ENCODE peak calls at places on chromosomes 7 and 10, in ten cellular contexts. U is GM12892, B is Peyer's patch, Y is transverse colon, N is A549, G is uterus, I is spleen, V is IMR-90, W is endothelial cell of umbilical vein, L is breast epithelium. O is an unnamed sample.

GRCh38 chr7:158284617-158285382 is 302.8 kb downstream of the PTPRN2 start:
- DNase-seq in L (no peak), I (no peak), W (no peak), N (no peak), B (peak), Y (no peak), G (no peak), V (no peak), U (no peak), O (no peak)

GRCh38 chr10:110783509-110784103 is 88.1 kb upstream of the PDCD4 start:
- DNase-seq in L (no peak), N (no peak), I (no peak), U (no peak), V (peak), Y (no peak), W (no peak), B (peak), G (no peak), O (no peak)

GRCh38 chr7:86664486-86664885 is 20.8 kb downstream of the GRM3 start:
- DNase-seq in I (no peak), Y (no peak), V (no peak), U (no peak), G (no peak), B (no peak), N (no peak), W (no peak), L (no peak), O (no peak)

GRCh38 chr10:50605280-50606270 is 18.2 kb downstream of the SGMS1 start:
- DNase-seq in N (peak), B (peak), U (no peak), I (no peak), W (peak), G (peak), Y (peak), L (no peak), V (peak), O (no peak)

GRCh38 chr7:87155788-87156187 is 3.5 kb downstream of the DMTF1 start:
- DNase-seq in B (no peak), I (no peak), W (peak), N (no peak), V (peak), U (no peak), G (no peak), L (no peak), Y (no peak), O (no peak)

GRCh38 chr7:151711906-151712771 is 164.8 kb downstream of the PRKAG2 start:
- DNase-seq in U (no peak), B (no peak), L (no peak), W (no peak), G (no peak), N (no peak), V (no peak), I (no peak), Y (no peak), O (peak)

GRCh38 chr7:150629347-150629746 is 2.8 kb downstream of the GIMAP6 start:
- DNase-seq in G (no peak), N (no peak), I (no peak), W (peak), U (no peak), L (no peak), Y (no peak), B (no peak), V (no peak), O (no peak)

GRCh38 chr10:121722665-121723064 is 124.4 kb upstream of the FGFR2 start:
- DNase-seq in B (no peak), V (no peak), I (no peak), U (no peak), N (no peak), G (no peak), Y (no peak), W (no peak), L (no peak), O (no peak)

GRCh38 chr7:66167773-66168367 is 37.3 kb upstream of the TPST1 start:
- DNase-seq in I (no peak), Y (no peak), G (no peak), B (no peak), V (peak), U (no peak), N (no peak), W (peak), L (no peak), O (no peak)

GRCh38 chr7:47783456-47784240 is 164.6 kb downstream of the PKD1L1 start:
- DNase-seq in G (peak), U (no peak), Y (no peak), I (no peak), L (no peak), B (no peak), W (peak), N (peak), V (peak), O (no peak)

GRCh38 chr10:18233775-18234174 is 93.6 kb downstream of the CACNB2 start:
- DNase-seq in I (no peak), G (no peak), U (no peak), N (no peak), V (no peak), Y (peak), L (no peak), B (no peak), W (no peak), O (no peak)

GRCh38 chr7:129169705-129170319 is 18.6 kb upstream of the SMO start:
- DNase-seq in I (peak), W (no peak), L (no peak), Y (no peak), V (no peak), U (no peak), G (no peak), N (no peak), B (peak), O (no peak)

GRCh38 chr7:41169307-41169706 is 533.6 kb downstream of the INHBA start:
- DNase-seq in B (no peak), V (peak), I (no peak), G (no peak), W (peak), Y (no peak), U (no peak), L (no peak), N (no peak), O (no peak)

GRCh38 chr7:45140827-45141226 is 16.8 kb upstream of the RAMP3 start:
- DNase-seq in Y (no peak), U (no peak), G (no peak), I (no peak), B (no peak), N (no peak), V (no peak), W (no peak), L (no peak), O (no peak)

GRCh38 chr10:114349505-114350211 is 54.6 kb downstream of the AFAP1L2 start:
- DNase-seq in I (no peak), G (peak), L (no peak), B (no peak), Y (peak), N (no peak), V (no peak), U (no peak), W (no peak), O (no peak)

GRCh38 chr10:120503695-120504094 is 46.7 kb downstream of the PLPP4 start:
- DNase-seq in I (no peak), W (peak), N (no peak), U (no peak), V (no peak), B (no peak), Y (no peak), G (no peak), L (no peak), O (no peak)

GRCh38 chr7:92988051-92988450 is 129.7 kb downstream of the SAMD9 start:
- DNase-seq in G (no peak), W (peak), U (no peak), B (no peak), L (no peak), Y (no peak), N (peak), V (peak), I (no peak), O (no peak)

GRCh38 chr7:26147030-26147429 is 5.0 kb upstream of the NFE2L3 start:
- DNase-seq in Y (no peak), W (no peak), V (no peak), N (no peak), L (no peak), G (no peak), I (no peak), U (no peak), B (peak), O (no peak)

GRCh38 chr10:97822261-97822687 is 27.4 kb upstream of the GOLGA7B start:
- DNase-seq in W (no peak), V (no peak), Y (no peak), U (no peak), L (no peak), I (no peak), G (no peak), B (no peak), N (no peak), O (peak)

GRCh38 chr7:132480534-132480933 is 95.7 kb downstream of the PLXNA4 start:
- DNase-seq in U (no peak), Y (no peak), L (no peak), G (peak), V (no peak), I (no peak), W (no peak), N (no peak), B (no peak), O (no peak)

GRCh38 chr7:99002146-99002826 is 124.0 kb downstream of the TRRAP start:
- DNase-seq in I (no peak), G (no peak), V (no peak), U (no peak), B (no peak), W (no peak), Y (no peak), L (no peak), N (no peak), O (no peak)

GRCh38 chr7:107014381-107015023 is 30.0 kb upstream of the PRKAR2B start:
- DNase-seq in I (no peak), W (peak), V (peak), B (no peak), N (no peak), L (no peak), G (no peak), Y (no peak), U (no peak), O (no peak)

GRCh38 chr10:22992075-22992474 is 64.2 kb downstream of the ARMC3 start:
- DNase-seq in L (no peak), Y (no peak), I (no peak), W (no peak), U (no peak), V (no peak), N (no peak), G (no peak), B (no peak), O (no peak)

GRCh38 chr10:43338117-43338516 is 33.3 kb upstream of the FXYD4 start:
- DNase-seq in W (no peak), N (no peak), G (no peak), U (no peak), Y (no peak), I (no peak), L (no peak), B (no peak), V (no peak), O (no peak)

GRCh38 chr7:111650456-111650999 is 88.2 kb upstream of the IMMP2L start:
- DNase-seq in I (no peak), N (peak), G (no peak), B (no peak), U (no peak), W (peak), Y (no peak), L (no peak), V (peak), O (no peak)

GRCh38 chr7:45036801-45037200 is 36.8 kb downstream of the CCM2 start:
- DNase-seq in B (no peak), N (no peak), W (no peak), V (no peak), I (no peak), G (no peak), L (no peak), U (no peak), Y (no peak), O (no peak)

GRCh38 chr10:123241391-123242141 is 87.4 kb downstream of the BUB3 start:
- DNase-seq in W (peak), G (no peak), L (no peak), B (peak), Y (no peak), U (no peak), V (no peak), N (no peak), I (no peak), O (no peak)

GRCh38 chr7:1963575-1963974 is 269.2 kb downstream of the MAD1L1 start:
- DNase-seq in N (no peak), L (no peak), I (no peak), G (no peak), B (no peak), U (no peak), V (no peak), Y (no peak), W (no peak), O (no peak)

GRCh38 chr10:68666280-68666760 is 54.7 kb upstream of the CCAR1 start:
- DNase-seq in U (no peak), B (no peak), Y (no peak), V (peak), N (no peak), L (no peak), I (no peak), W (peak), G (no peak), O (peak)

GRCh38 chr10:8628351-8628750 is 573.9 kb downstream of the GATA3 start:
- DNase-seq in L (peak), W (no peak), B (no peak), I (no peak), N (peak), Y (no peak), V (no peak), U (no peak), G (no peak), O (no peak)

GRCh38 chr7:32102432-32102851 is 32.2 kb upstream of the PDE1C start:
- DNase-seq in W (no peak), I (no peak), V (no peak), Y (no peak), N (no peak), L (no peak), G (no peak), B (no peak), U (no peak), O (no peak)

GRCh38 chr7:77415822-77416620 is at the start of gene GSAP:
- DNase-seq in V (no peak), I (peak), B (peak), G (peak), L (peak), Y (peak), U (peak), N (peak), W (peak), O (peak)
- TF ChIP-seq POLR2A in V (no peak), I (peak), B (no peak), G (peak), L (no peak), Y (peak), U (peak), N (peak), W (no peak), O (peak)

DNA sequence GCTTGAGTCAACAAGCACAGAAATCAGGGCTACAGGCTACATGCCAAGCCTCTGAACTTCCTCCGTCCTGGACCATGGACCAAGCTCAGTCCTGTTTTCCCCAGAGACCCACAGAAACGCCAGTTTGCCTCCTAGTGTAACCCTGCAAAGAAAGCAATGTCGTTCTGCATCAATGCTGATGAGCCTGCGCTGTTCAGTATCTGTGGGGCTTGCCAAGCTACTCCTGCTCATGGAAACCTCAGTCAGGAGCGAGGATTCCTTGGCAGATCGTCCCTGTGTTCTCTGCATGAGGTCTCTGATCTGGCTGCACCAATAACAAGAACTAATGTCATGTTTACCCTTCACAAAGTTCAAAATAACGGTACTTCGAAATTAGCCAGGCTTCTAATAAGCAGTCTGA is 495.5 kb upstream of the C7orf33 start:
- DNase-seq in N (no peak), U (no peak), V (no peak), G (no peak), W (no peak), Y (no peak), L (no peak), I (no peak), B (no peak), O (no peak)
- TF ChIP-seq POLR2A in N (no peak), U (no peak), V (no peak), G (no peak), W (no peak), Y (no peak), L (no peak), I (no peak), B (no peak), O (no peak)

GRCh38 chr7:143514995-143515735 is 37.5 kb downstream of the TAS2R41 start:
- DNase-seq in G (no peak), V (no peak), L (no peak), W (no peak), I (no peak), U (no peak), Y (no peak), N (no peak), B (no peak), O (no peak)

GRCh38 chr7:143518941-143519340 is 41.3 kb downstream of the TAS2R41 start:
- DNase-seq in B (no peak), I (no peak), Y (no peak), L (no peak), N (no peak), V (no peak), U (no peak), G (no peak), W (no peak), O (no peak)

GRCh38 chr7:143514487-143514886 is 36.8 kb downstream of the TAS2R41 start:
- DNase-seq in U (no peak), B (no peak), V (no peak), Y (no peak), W (no peak), L (no peak), I (no peak), N (no peak), G (no peak), O (no peak)

GRCh38 chr7:143518521-143518920 is 40.8 kb downstream of the TAS2R41 start:
- DNase-seq in W (no peak), L (no peak), N (no peak), V (no peak), I (no peak), Y (no peak), U (no peak), B (no peak), G (no peak), O (no peak)

GRCh38 chr7:143519411-143520131 is 41.9 kb downstream of the TAS2R41 start:
- DNase-seq in B (no peak), I (no peak), L (no peak), W (peak), N (no peak), Y (no peak), V (peak), U (no peak), G (no peak), O (no peak)
- TF ChIP-seq POLR2A in B (no peak), I (no peak), L (no peak), W (no peak), N (no peak), Y (no peak), V (no peak), U (no peak), G (no peak), O (no peak)

DNA sequence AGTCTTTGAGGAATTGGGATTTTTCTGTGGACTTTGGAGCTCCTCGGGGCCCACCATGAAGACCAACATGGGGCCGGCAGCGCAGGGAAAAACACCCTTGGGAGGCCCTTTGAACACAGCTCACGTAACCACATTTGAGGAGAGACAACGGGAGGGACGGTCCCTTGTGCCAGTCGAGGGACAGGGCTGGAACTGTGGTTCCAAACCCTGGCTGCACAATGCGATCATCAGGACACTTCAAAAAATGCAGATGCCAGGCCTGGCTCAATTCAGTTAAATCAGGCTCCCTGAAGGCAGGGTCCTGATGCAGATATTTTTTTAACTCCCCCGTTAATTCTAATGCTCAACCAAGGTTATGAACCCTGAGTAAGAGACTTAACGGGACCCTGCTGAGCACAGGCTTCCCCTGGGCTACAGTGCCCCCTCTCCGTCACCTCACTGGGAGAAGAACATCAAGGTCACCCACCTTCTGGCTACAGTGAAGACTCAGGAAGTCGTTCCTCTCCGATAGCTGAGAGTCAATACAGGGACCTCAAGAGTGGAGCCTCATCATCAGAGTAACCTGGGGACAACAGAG is 30.4 kb downstream of the LYZL1 start:
- DNase-seq in N (no peak), W (no peak), Y (no peak), G (no peak), U (no peak), I (no peak), B (no peak), L (no peak), V (no peak), O (no peak)
- TF ChIP-seq POLR2A in N (no peak), W (no peak), Y (no peak), G (no peak), U (no peak), I (no peak), B (no peak), L (no peak), V (no peak), O (no peak)

GRCh38 chr7:30119890-30120577 is 14.8 kb upstream of the MTURN start:
- DNase-seq in V (no peak), I (no peak), Y (no peak), B (no peak), L (no peak), N (no peak), W (no peak), G (no peak), U (no peak), O (no peak)
- TF ChIP-seq POLR2A in V (no peak), I (no peak), Y (no peak), B (no peak), L (no peak), N (no peak), W (no peak), G (no peak), U (no peak), O (no peak)